ENCODE peak calls at places on chromosomes 2 and 18, in ten cellular contexts. L is adrenal gland; T is psoas muscle; V is neuronal stem cell; F is CD8-positive, alpha-beta T cell; O is Peyer's patch; S is cardiac muscle cell; J is HCT116; D is PC-3; K is thyroid gland. M is an unnamed sample. For H3K4me1 and H3K36me3, the result is how much of the 10 kb centered on the place peaks cover.

GRCh38 chr2:166081131-166081632 is 46.6 kb downstream of the SCN1A start:
- DNase-seq in V (no peak), J (no peak), F (no peak), S (no peak), K (no peak), D (no peak), T (no peak), L (no peak), O (no peak), M (no peak)

GRCh38 chr2:126978333-126978732 is 79.6 kb downstream of the TEX51 start:
- DNase-seq in O (no peak), S (no peak), D (no peak), V (no peak), K (no peak), F (no peak), J (no peak), L (no peak), T (no peak), M (no peak)

GRCh38 chr2:186636800-186637795 is 47.2 kb downstream of the ITGAV start:
- DNase-seq in F (no peak), J (no peak), L (no peak), D (no peak), V (no peak), T (no peak), S (no peak), O (no peak), K (no peak), M (no peak)

GRCh38 chr18:7021994-7022840 is 95.4 kb downstream of the LAMA1 start:
- DNase-seq in L (peak), J (peak), D (peak), O (peak), S (peak), V (no peak), T (no peak), K (peak), F (no peak), M (peak)

GRCh38 chr2:225400060-225400511 is 576 bp downstream of the NYAP2 start:
- DNase-seq in V (peak), K (peak), F (no peak), S (peak), O (no peak), J (no peak), D (peak), T (peak), L (peak), M (peak)

GRCh38 chr18:76213996-76214395 is 281.0 kb downstream of the ZNF516 start:
- DNase-seq in T (no peak), J (no peak), O (no peak), D (no peak), S (no peak), K (no peak), L (no peak), V (no peak), F (no peak), M (no peak)

GRCh38 chr18:63368611-63369010 is 1.6 kb upstream of the KDSR start:
- DNase-seq in J (no peak), D (no peak), V (no peak), K (no peak), T (no peak), O (no peak), F (no peak), L (no peak), S (no peak), M (no peak)

GRCh38 chr2:46874236-46874929 is 41.2 kb downstream of the MCFD2 start:
- DNase-seq in L (no peak), K (no peak), F (no peak), O (no peak), S (no peak), T (no peak), D (no peak), J (no peak), V (no peak), M (no peak)

GRCh38 chr2:59182249-59182648 is 941.1 kb upstream of the FANCL start:
- DNase-seq in D (peak), J (no peak), O (no peak), K (no peak), L (no peak), F (no peak), V (peak), S (peak), T (no peak), M (no peak)

GRCh38 chr2:233379034-233379433 is 24.7 kb downstream of the DGKD start:
- DNase-seq in S (no peak), T (no peak), D (no peak), K (no peak), F (no peak), J (no peak), O (no peak), V (no peak), L (no peak), M (no peak)

GRCh38 chr2:177076636-177077179 is 135.9 kb upstream of the HNRNPA3 start:
- DNase-seq in T (no peak), O (no peak), K (no peak), V (no peak), F (no peak), L (no peak), S (no peak), D (no peak), J (no peak), M (no peak)

GRCh38 chr2:64750001-64750816 is 96.5 kb upstream of the SERTAD2 start:
- DNase-seq in O (peak), T (peak), L (peak), K (peak), S (peak), F (peak), V (no peak), D (peak), J (no peak), M (peak)

GRCh38 chr2:64748147-64748546 is 94.4 kb upstream of the SERTAD2 start:
- DNase-seq in F (no peak), T (no peak), O (no peak), S (no peak), V (no peak), D (no peak), L (no peak), K (no peak), J (no peak), M (no peak)

GRCh38 chr2:64750817-64751285 is 97.1 kb upstream of the SERTAD2 start:
- DNase-seq in J (peak), O (peak), T (peak), V (peak), F (peak), L (peak), K (peak), D (peak), S (peak), M (peak)

GRCh38 chr2:64749446-64749845 is 95.7 kb upstream of the SERTAD2 start:
- DNase-seq in S (no peak), L (no peak), V (no peak), O (no peak), T (no peak), D (peak), F (no peak), J (no peak), K (no peak), M (no peak)

GRCh38 chr2:64748561-64748960 is 94.8 kb upstream of the SERTAD2 start:
- DNase-seq in J (no peak), S (no peak), L (no peak), O (no peak), V (no peak), T (no peak), D (no peak), K (no peak), F (no peak), M (no peak)
- H3K4me1 ChIP-seq in J (under half), S (under half), L (under half), O (under half), V (under half), T (under half), D (under half), K (under half), F (under half), M (under half)

GRCh38 chr2:85541753-85542457 is 2.9 kb downstream of the MAT2A start:
- DNase-seq in S (no peak), O (no peak), J (no peak), F (no peak), D (no peak), V (no peak), T (no peak), K (peak), L (no peak), M (peak)
- H3K36me3 ChIP-seq in S (half or more), O (under half), J (half or more), F (under half), D (half or more), V (half or more), T (under half), K (half or more), L (half or more), M (under half)

GRCh38 chr2:69617744-69618143 is 25.8 kb downstream of the AAK1 start:
- DNase-seq in J (no peak), K (no peak), T (no peak), D (no peak), L (no peak), F (no peak), V (no peak), S (no peak), O (no peak), M (no peak)
- H3K4me1 ChIP-seq in J (under half), K (half or more), T (under half), D (under half), L (under half), F (half or more), V (under half), S (under half), O (under half), M (under half)

GRCh38 chr18:48073231-48073930 is 142.9 kb upstream of the SMAD2 start:
- DNase-seq in J (no peak), T (peak), D (no peak), F (no peak), L (peak), K (no peak), O (no peak), V (no peak), S (no peak), M (no peak)
- H3K36me3 ChIP-seq in J (under half), T (under half), D (under half), F (under half), L (under half), K (under half), O (under half), V (under half), S (under half), M (under half)

GRCh38 chr2:120258140-120258539 is 5.5 kb downstream of the RALB start:
- DNase-seq in D (no peak), T (no peak), L (no peak), F (no peak), S (no peak), J (no peak), O (no peak), V (no peak), K (no peak), M (no peak)
- H3K4me1 ChIP-seq in D (under half), T (under half), L (half or more), F (under half), S (under half), J (under half), O (under half), V (under half), K (under half), M (under half)

M was measured in small intestine.